ENCODE peak calls at places on chromosomes 6 and 20, in ten cellular contexts. One of them, this sample, is unnamed. For H3K4me1, the result is how much of the 10 kb centered on the place peaks cover.

GRCh38 chr6:21999012-21999528 is 297.8 kb downstream of the PRL start:
- DNase-seq in sigmoid colon: no peak
- DNase-seq in heart left ventricle: no peak
- DNase-seq in spleen: no peak
- DNase-seq in stomach: no peak
- DNase-seq in A549: no peak
- DNase-seq in ovary: no peak
- DNase-seq in transverse colon: no peak
- DNase-seq in endothelial cell of umbilical vein: peak
- DNase-seq in uterus: no peak
- DNase-seq in this sample: no peak

GRCh38 chr6:167399051-167399387 is 74.1 kb downstream of the TTLL2 start:
- DNase-seq in sigmoid colon: no peak
- DNase-seq in heart left ventricle: no peak
- DNase-seq in spleen: no peak
- DNase-seq in stomach: no peak
- DNase-seq in A549: no peak
- DNase-seq in ovary: no peak
- DNase-seq in transverse colon: no peak
- DNase-seq in endothelial cell of umbilical vein: no peak
- DNase-seq in uterus: no peak
- DNase-seq in this sample: no peak

GRCh38 chr6:150452642-150453243 is 83.9 kb downstream of the IYD start:
- DNase-seq in sigmoid colon: no peak
- DNase-seq in heart left ventricle: peak
- DNase-seq in spleen: peak
- DNase-seq in stomach: no peak
- DNase-seq in A549: no peak
- DNase-seq in ovary: no peak
- DNase-seq in transverse colon: no peak
- DNase-seq in endothelial cell of umbilical vein: peak
- DNase-seq in uterus: peak
- DNase-seq in this sample: peak

GRCh38 chr20:62570897-62571666 is 71.2 kb upstream of the SLCO4A1 start:
- DNase-seq in sigmoid colon: no peak
- DNase-seq in heart left ventricle: peak
- DNase-seq in spleen: no peak
- DNase-seq in stomach: no peak
- DNase-seq in A549: no peak
- DNase-seq in ovary: no peak
- DNase-seq in transverse colon: no peak
- DNase-seq in endothelial cell of umbilical vein: no peak
- DNase-seq in uterus: no peak
- DNase-seq in this sample: no peak

GRCh38 chr20:57672164-57672563 is 37.7 kb downstream of the PMEPA1 start:
- DNase-seq in sigmoid colon: peak
- DNase-seq in heart left ventricle: peak
- DNase-seq in spleen: peak
- DNase-seq in stomach: no peak
- DNase-seq in A549: no peak
- DNase-seq in ovary: no peak
- DNase-seq in transverse colon: no peak
- DNase-seq in endothelial cell of umbilical vein: peak
- DNase-seq in uterus: peak
- DNase-seq in this sample: no peak

GRCh38 chr6:169248521-169248971 is 5.1 kb downstream of the THBS2 start:
- DNase-seq in sigmoid colon: no peak
- DNase-seq in heart left ventricle: peak
- DNase-seq in spleen: peak
- DNase-seq in stomach: peak
- DNase-seq in A549: no peak
- DNase-seq in ovary: no peak
- DNase-seq in transverse colon: no peak
- DNase-seq in endothelial cell of umbilical vein: no peak
- DNase-seq in uterus: peak
- DNase-seq in this sample: no peak

GRCh38 chr20:40462600-40462999 is 226.4 kb downstream of the MAFB start:
- DNase-seq in sigmoid colon: no peak
- DNase-seq in heart left ventricle: no peak
- DNase-seq in spleen: no peak
- DNase-seq in stomach: no peak
- DNase-seq in A549: no peak
- DNase-seq in ovary: no peak
- DNase-seq in transverse colon: no peak
- DNase-seq in endothelial cell of umbilical vein: no peak
- DNase-seq in uterus: no peak
- DNase-seq in this sample: no peak

GRCh38 chr6:33737267-33738026 is 9.3 kb downstream of the IP6K3 start:
- DNase-seq in sigmoid colon: no peak
- DNase-seq in heart left ventricle: peak
- DNase-seq in spleen: no peak
- DNase-seq in stomach: no peak
- DNase-seq in A549: no peak
- DNase-seq in ovary: no peak
- DNase-seq in transverse colon: no peak
- DNase-seq in endothelial cell of umbilical vein: no peak
- DNase-seq in uterus: no peak
- DNase-seq in this sample: peak

GRCh38 chr6:120122401-120122800 is 772.8 kb upstream of the MAN1A1 start:
- DNase-seq in sigmoid colon: no peak
- DNase-seq in heart left ventricle: no peak
- DNase-seq in spleen: no peak
- DNase-seq in stomach: no peak
- DNase-seq in A549: no peak
- DNase-seq in ovary: no peak
- DNase-seq in transverse colon: no peak
- DNase-seq in endothelial cell of umbilical vein: no peak
- DNase-seq in uterus: no peak
- DNase-seq in this sample: no peak

GRCh38 chr6:91298543-91299145 is 711.8 kb upstream of the MAP3K7 start:
- DNase-seq in sigmoid colon: no peak
- DNase-seq in heart left ventricle: no peak
- DNase-seq in spleen: no peak
- DNase-seq in stomach: no peak
- DNase-seq in A549: no peak
- DNase-seq in ovary: no peak
- DNase-seq in transverse colon: no peak
- DNase-seq in endothelial cell of umbilical vein: no peak
- DNase-seq in uterus: no peak
- DNase-seq in this sample: no peak

GRCh38 chr6:150813319-150813992 is 52.0 kb upstream of the MTHFD1L start:
- DNase-seq in sigmoid colon: no peak
- DNase-seq in heart left ventricle: no peak
- DNase-seq in spleen: no peak
- DNase-seq in stomach: no peak
- DNase-seq in A549: peak
- DNase-seq in ovary: no peak
- DNase-seq in transverse colon: no peak
- DNase-seq in endothelial cell of umbilical vein: no peak
- DNase-seq in uterus: no peak
- DNase-seq in this sample: no peak

GRCh38 chr20:23517719-23518118 is 26.8 kb downstream of the CST8 start:
- DNase-seq in sigmoid colon: no peak
- DNase-seq in heart left ventricle: no peak
- DNase-seq in spleen: no peak
- DNase-seq in stomach: no peak
- DNase-seq in A549: no peak
- DNase-seq in ovary: no peak
- DNase-seq in transverse colon: no peak
- DNase-seq in endothelial cell of umbilical vein: no peak
- DNase-seq in uterus: no peak
- DNase-seq in this sample: no peak

GRCh38 chr20:11921326-11921725 is 3.6 kb downstream of the BTBD3 start:
- DNase-seq in sigmoid colon: no peak
- DNase-seq in heart left ventricle: no peak
- DNase-seq in spleen: no peak
- DNase-seq in stomach: no peak
- DNase-seq in A549: no peak
- DNase-seq in ovary: no peak
- DNase-seq in transverse colon: no peak
- DNase-seq in endothelial cell of umbilical vein: no peak
- DNase-seq in uterus: no peak
- DNase-seq in this sample: no peak

GRCh38 chr20:41475507-41475906 is 108.9 kb upstream of the EMILIN3 start:
- DNase-seq in sigmoid colon: no peak
- DNase-seq in heart left ventricle: no peak
- DNase-seq in spleen: no peak
- DNase-seq in stomach: no peak
- DNase-seq in A549: no peak
- DNase-seq in ovary: no peak
- DNase-seq in transverse colon: no peak
- DNase-seq in endothelial cell of umbilical vein: peak
- DNase-seq in uterus: no peak
- DNase-seq in this sample: no peak

GRCh38 chr20:54123587-54124180 is 50.1 kb downstream of the CYP24A1 start:
- DNase-seq in sigmoid colon: no peak
- DNase-seq in heart left ventricle: no peak
- DNase-seq in spleen: no peak
- DNase-seq in stomach: peak
- DNase-seq in A549: peak
- DNase-seq in ovary: no peak
- DNase-seq in transverse colon: peak
- DNase-seq in endothelial cell of umbilical vein: no peak
- DNase-seq in uterus: peak
- DNase-seq in this sample: peak

DNA sequence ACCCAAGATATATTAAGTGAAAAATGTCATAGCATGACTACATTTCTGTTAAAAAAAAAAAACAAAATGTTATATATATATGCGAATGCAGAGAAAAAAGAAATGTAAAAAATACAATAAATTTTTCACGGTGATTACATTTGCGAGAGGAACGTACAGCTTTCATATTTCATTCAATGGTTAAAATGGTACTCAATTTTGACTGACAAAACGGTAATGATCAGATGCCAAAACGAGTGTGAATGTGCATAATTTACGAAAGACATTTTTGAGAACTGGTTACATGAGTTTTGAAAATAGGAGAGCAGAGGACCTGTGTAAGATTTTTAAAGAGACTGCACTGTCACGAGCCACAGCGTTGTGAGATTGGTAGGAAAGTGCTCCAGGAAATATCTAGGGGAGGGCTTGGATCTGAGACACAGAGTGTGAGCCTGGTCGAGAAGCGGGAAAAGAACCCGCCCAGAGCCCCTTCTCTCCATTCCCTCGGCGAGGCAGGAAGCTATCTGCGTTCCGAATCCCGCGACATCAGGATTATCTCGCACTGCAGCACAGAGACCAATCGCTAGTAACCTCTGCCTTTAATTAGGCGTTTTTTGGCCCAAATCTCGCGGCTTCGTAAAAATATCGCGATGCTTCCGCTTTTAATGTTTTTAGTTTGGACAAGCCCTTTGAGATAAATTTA is 28.5 kb downstream of the TRIM27 start:
- DNase-seq in sigmoid colon: peak
- DNase-seq in heart left ventricle: peak
- DNase-seq in spleen: peak
- DNase-seq in stomach: peak
- DNase-seq in A549: peak
- DNase-seq in ovary: peak
- DNase-seq in transverse colon: peak
- DNase-seq in endothelial cell of umbilical vein: peak
- DNase-seq in uterus: peak
- DNase-seq in this sample: peak
- TF ChIP-seq POLR2A in sigmoid colon: peak
- TF ChIP-seq POLR2A in heart left ventricle: no peak
- TF ChIP-seq POLR2A in spleen: no peak
- TF ChIP-seq POLR2A in stomach: no peak
- TF ChIP-seq POLR2A in A549: peak
- TF ChIP-seq POLR2A in ovary: peak
- TF ChIP-seq POLR2A in transverse colon: peak
- TF ChIP-seq POLR2A in endothelial cell of umbilical vein: peak
- TF ChIP-seq POLR2A in uterus: peak
- TF ChIP-seq POLR2A in this sample: peak

GRCh38 chr6:133983099-133983939 is 30.3 kb downstream of the TBPL1 start:
- DNase-seq in sigmoid colon: no peak
- DNase-seq in heart left ventricle: no peak
- DNase-seq in spleen: no peak
- DNase-seq in stomach: no peak
- DNase-seq in A549: no peak
- DNase-seq in ovary: no peak
- DNase-seq in transverse colon: no peak
- DNase-seq in endothelial cell of umbilical vein: no peak
- DNase-seq in uterus: no peak
- DNase-seq in this sample: no peak
- TF ChIP-seq CTCF in sigmoid colon: no peak
- TF ChIP-seq CTCF in heart left ventricle: no peak
- TF ChIP-seq CTCF in spleen: no peak
- TF ChIP-seq CTCF in stomach: no peak
- TF ChIP-seq CTCF in A549: no peak
- TF ChIP-seq CTCF in ovary: no peak
- TF ChIP-seq CTCF in transverse colon: no peak
- TF ChIP-seq CTCF in endothelial cell of umbilical vein: no peak
- TF ChIP-seq CTCF in uterus: no peak
- TF ChIP-seq CTCF in this sample: no peak

GRCh38 chr6:42025790-42026311 is 24.5 kb upstream of the TAF8 start:
- DNase-seq in sigmoid colon: no peak
- DNase-seq in heart left ventricle: no peak
- DNase-seq in spleen: no peak
- DNase-seq in stomach: no peak
- DNase-seq in A549: no peak
- DNase-seq in ovary: no peak
- DNase-seq in transverse colon: no peak
- DNase-seq in endothelial cell of umbilical vein: no peak
- DNase-seq in uterus: no peak
- DNase-seq in this sample: no peak
- H3K4me1 ChIP-seq in sigmoid colon: under half
- H3K4me1 ChIP-seq in heart left ventricle: under half
- H3K4me1 ChIP-seq in spleen: half or more
- H3K4me1 ChIP-seq in stomach: under half
- H3K4me1 ChIP-seq in A549: under half
- H3K4me1 ChIP-seq in ovary: under half
- H3K4me1 ChIP-seq in transverse colon: under half
- H3K4me1 ChIP-seq in endothelial cell of umbilical vein: under half
- H3K4me1 ChIP-seq in uterus: under half
- H3K4me1 ChIP-seq in this sample: under half

DNA sequence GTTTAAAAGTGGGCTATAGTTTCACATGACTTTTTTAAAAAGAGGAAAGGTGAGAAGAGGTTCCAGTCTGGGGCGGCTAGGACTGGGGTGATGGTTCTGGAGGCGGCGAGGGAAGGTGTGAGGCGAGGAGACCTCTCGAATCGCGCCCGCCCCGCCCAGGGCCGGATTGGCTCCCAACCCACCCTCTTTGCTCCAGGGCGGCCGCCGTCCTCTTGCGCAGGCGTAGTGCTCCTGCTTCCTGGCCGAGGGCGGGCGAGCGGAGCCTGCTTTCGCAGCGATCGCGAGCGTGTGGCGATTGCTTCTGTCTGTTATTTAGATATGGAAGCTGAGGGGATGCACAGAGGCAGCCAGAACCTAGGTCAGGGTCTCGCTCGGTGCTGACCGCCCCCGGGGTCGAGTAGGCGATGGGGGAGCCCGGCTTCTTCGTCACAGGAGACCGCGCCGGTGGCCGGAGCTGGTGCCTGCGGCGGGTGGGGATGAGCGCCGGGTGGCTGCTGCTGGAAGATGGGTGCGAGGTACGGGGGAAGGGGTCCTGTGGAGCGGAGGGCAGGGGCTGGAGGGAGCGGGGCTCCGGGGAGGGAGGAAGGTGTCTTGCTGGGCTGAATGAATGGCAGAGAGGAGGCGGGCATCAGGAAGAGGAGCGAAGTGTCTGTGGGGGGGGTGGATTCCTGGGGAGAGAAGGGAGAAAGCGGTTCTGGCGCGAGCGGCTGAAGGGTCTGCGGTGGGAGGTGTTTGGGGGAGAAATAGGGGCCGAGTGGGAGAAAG is at the start of gene RNF8:
- DNase-seq in sigmoid colon: peak
- DNase-seq in heart left ventricle: peak
- DNase-seq in spleen: peak
- DNase-seq in stomach: peak
- DNase-seq in A549: peak
- DNase-seq in ovary: peak
- DNase-seq in transverse colon: peak
- DNase-seq in endothelial cell of umbilical vein: peak
- DNase-seq in uterus: peak
- DNase-seq in this sample: peak
- TF ChIP-seq POLR2A in sigmoid colon: no peak
- TF ChIP-seq POLR2A in heart left ventricle: no peak
- TF ChIP-seq POLR2A in spleen: no peak
- TF ChIP-seq POLR2A in stomach: no peak
- TF ChIP-seq POLR2A in A549: peak
- TF ChIP-seq POLR2A in ovary: no peak
- TF ChIP-seq POLR2A in transverse colon: peak
- TF ChIP-seq POLR2A in endothelial cell of umbilical vein: peak
- TF ChIP-seq POLR2A in uterus: peak
- TF ChIP-seq POLR2A in this sample: peak

This sample was measured in right lobe of liver.